ENCODE peak calls at places on chromosomes 11 and 22, in six cellular contexts. J is CD8-positive, alpha-beta memory T cell; P is HCT116; D is left ventricle myocardium inferior; F is spleen; R is PC-9. G is an unnamed sample.

GRCh38 chr11:35907648-35908431 is 36.0 kb upstream of the LDLRAD3 start:
- DNase-seq in R (no peak), J (no peak), F (no peak), D (no peak), P (peak; percentile 54), G (no peak)

GRCh38 chr11:128772814-128773213 is 78.9 kb downstream of the FLI1 start:
- DNase-seq in F (peak; percentile 94), D (peak; percentile 59), R (no peak), J (peak; percentile 55), P (no peak), G (peak; percentile 82)

GRCh38 chr11:103998826-103999390 is 37.5 kb upstream of the DDI1 start:
- DNase-seq in D (no peak), R (no peak), J (no peak), P (no peak), F (no peak), G (no peak)

GRCh38 chr11:7536102-7536501 is 22.3 kb downstream of the PPFIBP2 start:
- DNase-seq in P (no peak), R (no peak), D (no peak), J (no peak), F (no peak), G (no peak)

GRCh38 chr11:63553759-63554158 is 9.4 kb downstream of the PLAAT2 start:
- DNase-seq in P (no peak), D (no peak), F (no peak), J (peak; percentile 59), R (no peak), G (no peak)

GRCh38 chr11:59225017-59225416 is 12.3 kb upstream of the MPEG1 start:
- DNase-seq in F (no peak), D (no peak), R (no peak), P (no peak), J (no peak), G (no peak)

GRCh38 chr11:72138821-72139390 is 3.4 kb downstream of the FOLR3 start:
- DNase-seq in P (no peak), J (no peak), R (no peak), F (no peak), D (no peak), G (no peak)

GRCh38 chr11:95923441-95923729 is 522 bp downstream of the MTMR2 start:
- DNase-seq in P (no peak), J (no peak), D (no peak), R (no peak), F (no peak), G (no peak)

GRCh38 chr11:104163100-104164027 is 583 bp downstream of the PDGFD start:
- DNase-seq in P (no peak), F (peak; percentile 56), R (peak; percentile 26), D (peak; percentile 41), J (no peak), G (no peak)

GRCh38 chr11:12952094-12952493 is 57.0 kb upstream of the RASSF10 start:
- DNase-seq in J (no peak), F (no peak), D (no peak), R (no peak), P (no peak), G (no peak)

GRCh38 chr11:12243511-12243910 is 133.1 kb downstream of the MICAL2 start:
- DNase-seq in R (no peak), P (no peak), J (no peak), D (no peak), F (no peak), G (no peak)

GRCh38 chr11:61472282-61472681 is 36.3 kb upstream of the LRRC10B start:
- DNase-seq in D (peak; percentile 77), J (no peak), R (no peak), P (no peak), F (no peak), G (peak; percentile 78)

GRCh38 chr11:74321487-74322188 is 10.2 kb upstream of the P4HA3 start:
- DNase-seq in R (no peak), J (no peak), P (no peak), D (no peak), F (no peak), G (no peak)

GRCh38 chr11:69166186-69167115 is 10.7 kb downstream of the SMIM38 start:
- DNase-seq in R (peak; percentile 52), P (peak; percentile 35), J (no peak), D (peak; percentile 30), F (peak; percentile 62), G (no peak)

GRCh38 chr11:79413258-79413657 is 27.6 kb downstream of the TENM4 start:
- DNase-seq in D (peak; percentile 89), F (no peak), J (no peak), P (no peak), R (no peak), G (no peak)

GRCh38 chr11:57567210-57567511 is 311 bp downstream of the UBE2L6 start:
- DNase-seq in J (peak; percentile 16), R (no peak), P (no peak), F (no peak), D (no peak), G (no peak)

GRCh38 chr11:33211588-33211987 is 45.6 kb upstream of the HIPK3 start:
- DNase-seq in J (no peak), P (no peak), F (no peak), D (no peak), R (no peak), G (no peak)

GRCh38 chr11:838441-839279 is 3.7 kb downstream of the POLR2L start:
- DNase-seq in P (no peak), D (no peak), F (no peak), J (no peak), R (no peak), G (no peak)

GRCh38 chr22:31045900-31046587 is 35.1 kb upstream of the SMTN start:
- DNase-seq in P (no peak), R (no peak), D (no peak), J (no peak), F (no peak), G (no peak)

GRCh38 chr11:76962583-76963416 is 71.4 kb upstream of the B3GNT6 start:
- DNase-seq in J (no peak), R (no peak), D (no peak), P (no peak), F (no peak), G (no peak)

GRCh38 chr11:2434506-2435255 is 9.6 kb downstream of the TRPM5 start:
- DNase-seq in D (no peak), F (no peak), J (no peak), P (no peak), R (no peak), G (no peak)

GRCh38 chr11:3166268-3167142 is 1.4 kb upstream of the OSBPL5 start:
- DNase-seq in F (peak; percentile 63), J (no peak), R (no peak), P (no peak), D (peak; percentile 10), G (no peak)

GRCh38 chr11:83087035-83087434 is 15.3 kb upstream of the RAB30 start:
- DNase-seq in F (no peak), D (no peak), J (no peak), P (no peak), R (no peak), G (no peak)

GRCh38 chr11:74468058-74468457 is 709 bp upstream of the KCNE3 start:
- DNase-seq in F (no peak), D (no peak), P (no peak), R (no peak), J (no peak), G (no peak)

GRCh38 chr11:12801976-12802375 is 127.8 kb downstream of the TEAD1 start:
- DNase-seq in F (no peak), J (no peak), P (no peak), R (no peak), D (no peak), G (no peak)

GRCh38 chr11:66559141-66559861 is 9.1 kb downstream of the CTSF start:
- DNase-seq in P (no peak), F (no peak), D (peak; percentile 27), J (no peak), R (no peak), G (peak; percentile 63)

GRCh38 chr11:66554602-66555001 is 7.9 kb downstream of the ACTN3 start:
- DNase-seq in P (no peak), F (no peak), R (no peak), J (no peak), D (no peak), G (no peak)

GRCh38 chr11:66555416-66555815 is 8.7 kb downstream of the ACTN3 start:
- DNase-seq in F (no peak), P (no peak), R (no peak), D (no peak), J (no peak), G (no peak)

GRCh38 chr11:66557733-66558326 is 10.6 kb downstream of the CTSF start:
- DNase-seq in F (no peak), P (no peak), D (no peak), J (no peak), R (no peak), G (no peak)

DNA sequence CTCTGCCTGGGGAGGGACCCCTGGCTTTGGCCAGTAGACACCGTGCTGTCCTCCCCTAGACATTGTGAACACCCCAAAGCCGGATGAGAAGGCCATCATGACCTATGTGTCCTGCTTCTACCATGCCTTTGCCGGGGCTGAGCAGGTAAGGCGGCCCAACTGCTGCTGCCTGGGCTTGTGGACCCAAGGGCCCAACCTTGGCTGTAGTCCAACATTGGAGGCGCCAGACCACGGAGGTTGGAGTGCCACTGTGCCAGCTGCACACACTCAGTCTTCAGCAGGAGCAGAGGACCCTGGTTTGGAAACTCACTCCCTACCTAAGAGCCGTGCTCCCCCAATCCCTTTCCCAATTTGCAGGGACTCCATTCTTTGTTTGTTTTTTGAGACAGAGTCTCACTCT is 9.4 kb downstream of the ACTN3 start:
- DNase-seq in P (no peak), J (no peak), F (no peak), D (no peak), R (no peak), G (no peak)
- H3K27ac ChIP-seq in P (no peak overlapping the region), J (no peak overlapping the region), F (no peak overlapping the region), D (no peak overlapping the region), R (no peak overlapping the region), G (no peak overlapping the region)

GRCh38 chr11:86067230-86068137 is 1.4 kb downstream of the PICALM start:
- DNase-seq in R (no peak), J (no peak), P (no peak), D (no peak), F (no peak), G (no peak)

GRCh38 chr11:86068138-86068861 is 584 bp downstream of the PICALM start:
- DNase-seq in P (no peak), D (peak; percentile 31), F (peak; percentile 89), J (peak; percentile 27), R (peak; percentile 23), G (peak; percentile 59)

GRCh38 chr11:86066033-86066432 is 2.9 kb downstream of the PICALM start:
- DNase-seq in R (no peak), P (no peak), J (no peak), F (no peak), D (no peak), G (no peak)

GRCh38 chr11:86068951-86069407 is at the start of gene PICALM:
- DNase-seq in J (peak; percentile 95), D (peak; percentile 98), R (peak; percentile 97), P (peak; percentile 96), F (peak; percentile 100), G (peak; percentile 100)

GRCh38 chr11:86066606-86067229 is 2.2 kb downstream of the PICALM start:
- DNase-seq in D (no peak), F (no peak), P (no peak), R (no peak), J (no peak), G (no peak)
- H3K4me1 ChIP-seq in D (peaks cover 80% of the 10 kb centered on the region), F (peaks cover 55% of the 10 kb centered on the region), P (peaks cover 40% of the 10 kb centered on the region), R (peaks cover 57% of the 10 kb centered on the region), J (peaks cover 33% of the 10 kb centered on the region), G (peaks cover 58% of the 10 kb centered on the region)

GRCh38 chr22:47390026-47390970 is 627.8 kb downstream of the TBC1D22A start:
- DNase-seq in F (peak; percentile 56), J (no peak), R (no peak), P (no peak), D (no peak), G (no peak)
- H3K9me3 ChIP-seq in F (no peaks in the 10 kb centered on the region), J (no peaks in the 10 kb centered on the region), R (no peaks in the 10 kb centered on the region), P (no peaks in the 10 kb centered on the region), D (no peaks in the 10 kb centered on the region), G (no peaks in the 10 kb centered on the region)

GRCh38 chr22:24402460-24403192 is 24.8 kb upstream of the ADORA2A start:
- DNase-seq in P (peak; percentile 82), R (peak; percentile 69), J (no peak), D (peak; percentile 57), F (no peak), G (no peak)
- H3K27ac ChIP-seq in P (peak overlapping the region; percentile 68), R (peak overlapping the region; percentile 77), J (no peak overlapping the region), D (peak overlapping the region; percentile 87), F (peak overlapping the region; percentile 72), G (peak overlapping the region; percentile 48)

G was measured in lower lobe of right lung.